ENCODE peak calls at places on chromosomes 12 and 14, in five cellular contexts. A, B, L, M and T are unnamed samples.

GRCh38 chr14:94673781-94674231 is 61.6 kb downstream of the SERPINA3 start:
- DNase-seq in A (no peak), L (peak; percentile 59), B (no peak), M (peak; percentile 22), T (peak; percentile 55)

GRCh38 chr14:105862581-105863239 is 336.3 kb downstream of the TMEM121 start:
- DNase-seq in L (peak; percentile 63), B (peak; percentile 5), M (peak; percentile 20), A (no peak), T (no peak)

GRCh38 chr12:40969796-40970195 is 218.3 kb upstream of the PDZRN4 start:
- DNase-seq in M (no peak), L (no peak), A (no peak), B (no peak), T (no peak)

GRCh38 chr14:76461886-76462285 is 85.9 kb downstream of the ESRRB start:
- DNase-seq in A (no peak), L (no peak), M (no peak), B (no peak), T (no peak)

GRCh38 chr12:94792690-94793089 is 142.3 kb upstream of the TMCC3 start:
- DNase-seq in B (no peak), A (no peak), L (no peak), M (no peak), T (peak; percentile 33)

GRCh38 chr14:102751088-102751487 is 26.2 kb upstream of the TRAF3 start:
- DNase-seq in L (no peak), B (no peak), M (no peak), A (no peak), T (no peak)

GRCh38 chr14:58239259-58240210 is 5.1 kb upstream of the PSMA3 start:
- DNase-seq in B (peak; percentile 54), L (peak; percentile 89), M (peak; percentile 82), A (peak; percentile 62), T (peak; percentile 75)

GRCh38 chr12:77946541-77947021 is 115.9 kb downstream of the NAV3 start:
- DNase-seq in A (no peak), L (no peak), M (no peak), B (no peak), T (no peak)

GRCh38 chr12:104290320-104290719 is 13.2 kb upstream of the EID3 start:
- DNase-seq in B (no peak), L (no peak), A (no peak), M (no peak), T (no peak)
- H3K4me3 ChIP-seq in B (no peak overlapping the region), L (no peak overlapping the region), A (no peak overlapping the region), M (peak overlapping the region; percentile 58), T (no peak overlapping the region)

GRCh38 chr12:122893208-122894151 is 2.4 kb downstream of the VPS37B start:
- DNase-seq in L (no peak), B (peak; percentile 59), A (no peak), M (peak; percentile 65), T (no peak)

GRCh38 chr12:122894173-122895121 is 1.5 kb downstream of the VPS37B start:
- DNase-seq in B (no peak), M (peak; percentile 89), L (no peak), A (no peak), T (no peak)

GRCh38 chr12:122895757-122896636 is at the start of gene VPS37B:
- DNase-seq in A (peak; percentile 83), M (peak; percentile 87), B (peak; percentile 61), L (peak; percentile 96), T (peak; percentile 85)

GRCh38 chr12:122895290-122895689 is 634 bp downstream of the VPS37B start:
- DNase-seq in A (no peak), B (no peak), L (no peak), M (no peak), T (no peak)

DNA sequence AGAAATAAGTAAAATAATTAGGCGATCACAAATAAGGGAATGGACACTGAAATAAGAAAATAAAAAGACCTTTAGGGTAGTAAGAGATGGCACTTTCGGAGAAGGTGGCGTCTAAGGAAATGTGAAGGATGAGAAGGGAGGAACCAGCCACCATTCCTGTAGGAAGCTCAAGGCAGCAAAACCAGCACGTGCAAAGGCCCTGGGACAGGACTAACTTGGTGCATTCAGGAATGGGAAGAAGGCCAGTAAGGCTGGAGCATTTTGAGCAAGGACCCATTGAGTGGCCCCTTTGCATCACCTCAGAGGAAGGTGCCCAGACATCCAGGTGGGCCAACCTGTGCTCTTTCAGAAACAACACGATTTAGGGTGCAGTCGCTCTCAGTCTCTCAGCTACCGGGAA is 738 bp upstream of the VPS37B start:
- DNase-seq in A (no peak), B (no peak), M (no peak), L (no peak), T (no peak)
- H3K4me3 ChIP-seq in A (no peak overlapping the region), B (no peak overlapping the region), M (no peak overlapping the region), L (no peak overlapping the region), T (no peak overlapping the region)

GRCh38 chr12:6386522-6386921 is 2.6 kb downstream of the LTBR start:
- DNase-seq in B (no peak), L (no peak), A (no peak), M (no peak), T (no peak)
- H3K4me3 ChIP-seq in B (no peak overlapping the region), L (no peak overlapping the region), A (no peak overlapping the region), M (no peak overlapping the region), T (no peak overlapping the region)

GRCh38 chr14:50936882-50937281 is 7.4 kb downstream of the PYGL start:
- DNase-seq in M (no peak), L (no peak), A (no peak), B (no peak), T (no peak)
- H3K4me3 ChIP-seq in M (no peak overlapping the region), L (no peak overlapping the region), A (no peak overlapping the region), B (no peak overlapping the region), T (no peak overlapping the region)

GRCh38 chr12:53737951-53738833 is 10.9 kb upstream of the CALCOCO1 start:
- DNase-seq in M (peak; percentile 48), L (no peak), B (no peak), A (no peak), T (no peak)
- H3K4me3 ChIP-seq in M (peak overlapping the region; percentile 19), L (no peak overlapping the region), B (peak overlapping the region; percentile 11), A (no peak overlapping the region), T (no peak overlapping the region)

GRCh38 chr12:102119674-102120563 is at the start of the genes NUP37 and PARPBP:
- DNase-seq in M (peak; percentile 90), A (peak; percentile 84), B (peak; percentile 92), L (peak; percentile 97), T (peak; percentile 88)

GRCh38 chr12:102118874-102119273 is 1.0 kb downstream of the NUP37 start:
- DNase-seq in A (no peak), B (no peak), M (no peak), L (no peak), T (no peak)

GRCh38 chr12:102116392-102116791 is 3.5 kb downstream of the NUP37 start:
- DNase-seq in M (no peak), B (no peak), A (no peak), L (no peak), T (no peak)

GRCh38 chr12:102120564-102120873 is 536 bp downstream of the PARPBP start:
- DNase-seq in L (no peak), M (no peak), B (no peak), A (no peak), T (no peak)

GRCh38 chr12:102120886-102121285 is 903 bp downstream of the PARPBP start:
- DNase-seq in A (no peak), B (peak; percentile 14), M (no peak), L (no peak), T (peak; percentile 18)
- H3K4me3 ChIP-seq in A (peak overlapping the region; percentile 82), B (peak overlapping the region; percentile 87), M (peak overlapping the region; percentile 67), L (no peak overlapping the region), T (peak overlapping the region; percentile 87)

GRCh38 chr14:89900822-89901221 is 53.7 kb downstream of the EFCAB11 start:
- DNase-seq in L (no peak), M (no peak), B (no peak), A (no peak), T (no peak)

GRCh38 chr14:89903340-89903965 is 51.1 kb downstream of the EFCAB11 start:
- DNase-seq in M (no peak), A (no peak), B (no peak), L (no peak), T (no peak)

GRCh38 chr14:89906000-89906399 is 48.5 kb downstream of the EFCAB11 start:
- DNase-seq in M (no peak), B (no peak), A (no peak), L (no peak), T (no peak)

GRCh38 chr14:89902876-89903275 is 51.7 kb downstream of the EFCAB11 start:
- DNase-seq in L (no peak), A (no peak), M (no peak), B (no peak), T (no peak)

DNA sequence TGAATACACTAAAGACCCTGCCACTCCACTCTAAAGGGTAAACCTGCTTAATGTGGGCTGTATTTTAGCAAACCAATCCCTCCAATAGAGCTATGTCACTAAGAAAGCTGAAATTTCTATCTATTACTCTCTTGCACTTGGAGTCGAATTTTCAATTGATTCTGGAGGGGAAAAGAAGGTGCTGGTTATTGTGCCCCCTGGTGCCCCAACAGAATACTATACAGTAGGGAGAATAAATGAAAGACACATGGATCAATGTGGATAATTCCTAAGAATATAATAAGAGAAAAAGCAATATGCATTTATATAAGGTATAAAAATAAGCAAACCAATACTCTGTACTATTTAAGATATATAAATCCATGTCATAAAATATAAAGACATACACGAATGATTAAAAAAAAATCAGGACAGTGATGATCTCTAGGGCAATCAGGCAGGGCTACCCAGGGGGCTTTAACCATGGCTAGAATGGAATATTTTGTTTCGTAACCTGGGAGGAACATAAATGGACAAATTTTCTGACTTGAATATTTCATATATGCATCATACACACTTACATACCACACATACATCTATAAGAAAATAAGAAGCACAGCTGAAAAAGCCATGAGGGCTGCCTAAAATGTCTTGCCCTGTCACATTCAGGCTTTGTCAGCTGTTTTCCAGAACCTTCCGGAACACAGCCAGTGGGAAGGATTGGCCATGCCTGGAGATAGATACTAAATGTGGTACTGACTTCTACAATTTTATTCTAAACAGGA is 54.4 kb downstream of the EFCAB11 start:
- DNase-seq in B (peak; percentile 11), A (no peak), M (no peak), L (no peak), T (peak; percentile 32)
- H3K4me3 ChIP-seq in B (no peak overlapping the region), A (no peak overlapping the region), M (no peak overlapping the region), L (no peak overlapping the region), T (no peak overlapping the region)